ENCODE peak calls at places on chromosomes 13 and 19, in four cellular contexts. T is IMR-90, F is neural progenitor cell, J is fibroblast of lung. Y is an unnamed sample.

GRCh38 chr19:50303558-50303957 is 25.6 kb downstream of the KCNC3 start:
- DNase-seq in F (no peak), T (no peak), J (no peak), Y (no peak)

GRCh38 chr19:13850910-13851753 is 25.8 kb upstream of the NANOS3 start:
- DNase-seq in J (peak), F (no peak), T (peak), Y (peak)

GRCh38 chr19:10510301-10510802 is 6.9 kb downstream of the S1PR5 start:
- DNase-seq in J (no peak), F (peak), T (no peak), Y (peak)

GRCh38 chr19:13621413-13621812 is 115.1 kb upstream of the CACNA1A start:
- DNase-seq in F (no peak), J (peak), T (peak), Y (peak)

GRCh38 chr13:26219726-26220125 is 2.4 kb downstream of the RNF6 start:
- DNase-seq in F (no peak), J (peak), T (peak), Y (peak)

GRCh38 chr13:60787083-60787482 is 390.1 kb downstream of the TDRD3 start:
- DNase-seq in J (no peak), T (no peak), F (no peak), Y (no peak)

GRCh38 chr19:610071-610800 is 20.6 kb downstream of the HCN2 start:
- DNase-seq in T (no peak), F (no peak), J (no peak), Y (no peak)

GRCh38 chr19:29942404-29943261 is 594 bp downstream of the URI1 start:
- DNase-seq in J (peak), F (peak), T (no peak), Y (peak)

GRCh38 chr19:20776083-20777076 is at the start of gene ZNF66:
- DNase-seq in J (peak), F (peak), T (peak), Y (peak)

GRCh38 chr13:25466880-25467279 is 95.1 kb downstream of the ATP8A2 start:
- DNase-seq in F (no peak), J (no peak), T (no peak), Y (no peak)

GRCh38 chr19:22530042-22530441 is 104.1 kb upstream of the ZNF492 start:
- DNase-seq in F (no peak), J (no peak), T (no peak), Y (no peak)

GRCh38 chr13:30791354-30791921 is 56.1 kb downstream of the ALOX5AP start:
- DNase-seq in J (peak), F (no peak), T (peak), Y (peak)

GRCh38 chr19:5058456-5059190 is 89.7 kb downstream of the KDM4B start:
- DNase-seq in F (no peak), J (no peak), T (peak), Y (peak)

GRCh38 chr19:48353682-48354081 is 10.1 kb downstream of the TMEM143 start:
- DNase-seq in J (no peak), F (no peak), T (peak), Y (no peak)
- H3K9ac ChIP-seq in J (no peak), F (no peak), T (no peak), Y (no peak)

GRCh38 chr13:28540612-28541011 is 45.7 kb upstream of the FLT1 start:
- DNase-seq in J (no peak), T (peak), F (no peak), Y (peak)
- H3K9ac ChIP-seq in J (no peak), T (no peak), F (no peak), Y (no peak)

GRCh38 chr13:31797154-31797775 is 57.9 kb downstream of the RXFP2 start:
- DNase-seq in J (peak), F (peak), T (peak), Y (peak)
- H3K9ac ChIP-seq in J (no peak), F (no peak), T (no peak), Y (peak)

DNA sequence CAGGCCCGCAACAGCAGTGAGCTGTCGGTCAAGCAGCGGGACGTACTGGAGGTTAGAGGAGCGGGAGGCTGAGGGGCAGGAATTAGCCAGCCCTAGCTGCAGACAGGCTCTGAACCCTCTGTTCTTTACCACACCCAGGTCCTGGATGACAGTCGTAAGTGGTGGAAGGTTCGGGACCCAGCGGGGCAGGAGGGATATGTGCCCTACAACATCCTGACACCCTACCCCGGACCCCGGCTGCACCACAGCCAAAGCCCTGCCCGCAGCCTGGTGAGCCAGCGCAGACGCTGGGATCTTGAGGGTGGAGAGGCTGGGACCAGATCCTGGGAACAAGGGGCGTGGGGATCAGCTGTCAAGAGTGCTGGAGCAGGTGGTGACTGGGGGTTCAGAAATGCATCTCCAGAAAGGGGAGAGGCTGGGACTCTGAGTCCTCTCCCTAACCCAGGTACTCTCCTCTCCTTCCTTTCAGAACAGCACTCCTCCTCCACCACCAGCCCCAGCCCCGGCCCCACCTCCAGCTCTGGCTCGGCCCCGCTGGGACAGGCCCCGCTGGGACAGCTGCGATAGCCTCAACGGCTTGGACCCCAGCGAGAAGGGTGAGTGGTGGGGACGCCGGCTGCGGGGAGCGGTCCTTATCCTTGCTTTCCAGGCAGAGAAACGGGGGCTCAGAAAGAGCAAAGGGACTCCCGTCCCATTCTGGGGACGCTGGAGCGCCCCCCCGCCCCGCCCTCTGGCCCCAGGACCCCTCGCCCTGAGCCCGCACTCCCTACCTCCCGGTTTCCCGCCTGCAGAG is 10.4 kb downstream of the EPS8L1 start:
- DNase-seq in T (no peak), J (no peak), F (peak), Y (no peak)
- H3K9ac ChIP-seq in T (no peak), J (no peak), F (peak), Y (no peak)

GRCh38 chr19:3607398-3608078 is 863 bp upstream of the TBXA2R start:
- DNase-seq in T (no peak), F (peak), J (no peak), Y (no peak)
- H3K9ac ChIP-seq in T (peak), F (no peak), J (peak), Y (peak)